ENCODE peak calls at places on chromosomes 4 and X, in nine cellular contexts. H is Right ventricle myocardium superior, U is A172, N is heart left ventricle, B is H9, T is Calu3, P is neural crest cell, R is amygdala, F is glutamatergic neuron. M is an unnamed sample.
A peak's percentile ranks its signal among the peaks of the same experiment; 100 is the strongest.

GRCh38 chr4:30879841-30880240 is 159.7 kb downstream of the PCDH7 start:
- DNase-seq in H (no peak), U (no peak), N (no peak), B (no peak), T (no peak), P (no peak), R (no peak), F (no peak), M (no peak)

GRCh38 chrX:99719140-99719539 is 690.9 kb downstream of the PCDH19 start:
- DNase-seq in H (no peak), U (no peak), N (no peak), B (peak; percentile 48), T (no peak), P (no peak), R (no peak), F (no peak), M (no peak)

GRCh38 chr4:186825069-186825468 is 101.4 kb upstream of the FAT1 start:
- DNase-seq in H (no peak), U (no peak), N (no peak), B (no peak), T (no peak), P (no peak), R (no peak), F (no peak), M (no peak)

GRCh38 chr4:20262221-20262620 is 10.5 kb downstream of the SLIT2 start:
- DNase-seq in H (no peak), U (no peak), N (no peak), B (no peak), T (no peak), P (no peak), R (no peak), F (no peak), M (no peak)

GRCh38 chrX:19005909-19006308 is 22.0 kb upstream of the PHKA2 start:
- DNase-seq in H (no peak), U (no peak), N (no peak), B (no peak), T (peak; percentile 32), P (no peak), R (no peak), F (no peak), M (no peak)

GRCh38 chrX:134377537-134377936 is 82.4 kb upstream of the HPRT1 start:
- DNase-seq in H (no peak), U (peak; percentile 11), N (no peak), B (no peak), T (peak; percentile 21), P (no peak), R (no peak), F (no peak), M (no peak)

GRCh38 chr4:180350866-180351350 is 1892.3 kb upstream of the TENM3 start:
- DNase-seq in H (no peak), U (no peak), N (no peak), B (no peak), T (no peak), P (no peak), R (no peak), F (no peak), M (no peak)

GRCh38 chr4:39699676-39700409 is 1.9 kb downstream of the UBE2K start:
- DNase-seq in H (no peak), U (no peak), N (no peak), B (no peak), T (no peak), P (no peak), R (no peak), F (no peak), M (no peak)

GRCh38 chrX:259692-260355 is 21.4 kb upstream of the PLCXD1 start:
- DNase-seq in H (no peak), U (no peak), N (peak; percentile 8), B (peak; percentile 93), T (peak; percentile 67), P (no peak), R (no peak), F (no peak), M (no peak)

GRCh38 chr4:8435656-8436121 is 4.8 kb downstream of the ACOX3 start:
- DNase-seq in H (no peak), U (no peak), N (no peak), B (no peak), T (no peak), P (no peak), R (no peak), F (no peak), M (no peak)

GRCh38 chrX:23908219-23909003 is 605 bp downstream of the CXorf58 start:
- DNase-seq in H (no peak), U (no peak), N (no peak), B (peak; percentile 51), T (no peak), P (no peak), R (no peak), F (no peak), M (no peak)

GRCh38 chr4:41692717-41693345 is 55.7 kb downstream of the PHOX2B start:
- DNase-seq in H (peak; percentile 45), U (peak; percentile 45), N (peak; percentile 28), B (peak; percentile 77), T (peak; percentile 49), P (peak; percentile 58), R (no peak), F (peak; percentile 72), M (peak; percentile 28)

GRCh38 chr4:186298034-186298647 is 32.2 kb downstream of the F11 start:
- DNase-seq in H (no peak), U (no peak), N (no peak), B (peak; percentile 56), T (no peak), P (no peak), R (no peak), F (peak; percentile 39), M (no peak)

GRCh38 chr4:166816901-166817300 is 417.4 kb downstream of the SPOCK3 start:
- DNase-seq in H (no peak), U (peak; percentile 52), N (no peak), B (no peak), T (no peak), P (no peak), R (no peak), F (no peak), M (no peak)

GRCh38 chr4:38131371-38132139 is 171.4 kb downstream of the PTTG2 start:
- DNase-seq in H (no peak), U (peak; percentile 38), N (no peak), B (peak; percentile 77), T (no peak), P (no peak), R (no peak), F (no peak), M (peak; percentile 63)

GRCh38 chrX:69195197-69195596 is 29.9 kb upstream of the PJA1 start:
- DNase-seq in H (no peak), U (no peak), N (no peak), B (no peak), T (no peak), P (no peak), R (no peak), F (no peak), M (no peak)

GRCh38 chr4:74032064-74032463 is 6.4 kb downstream of the CXCL3 start:
- DNase-seq in H (no peak), U (peak; percentile 26), N (no peak), B (no peak), T (no peak), P (no peak), R (no peak), F (no peak), M (no peak)

GRCh38 chrX:100995469-100995868 is 26.0 kb downstream of the ARL13A start:
- DNase-seq in H (no peak), U (peak; percentile 30), N (no peak), B (no peak), T (no peak), P (no peak), R (no peak), F (no peak), M (peak; percentile 13)

GRCh38 chrX:33014949-33015348 is 196.4 kb downstream of the DMD start:
- DNase-seq in H (no peak), U (no peak), N (no peak), B (no peak), T (no peak), P (no peak), R (no peak), F (no peak), M (no peak)

GRCh38 chr4:120853101-120853940 is 69.2 kb downstream of the PRDM5 start:
- DNase-seq in H (no peak), U (no peak), N (no peak), B (no peak), T (no peak), P (no peak), R (no peak), F (no peak), M (no peak)

GRCh38 chr4:7842384-7843279 is 97.0 kb downstream of the AFAP1 start:
- DNase-seq in H (peak; percentile 64), U (peak; percentile 96), N (peak; percentile 63), B (no peak), T (no peak), P (no peak), R (no peak), F (no peak), M (no peak)